ENCODE peak calls at places on chromosomes 12 and 14, in four cellular contexts. V is neural crest cell, H is AG10803, B is natural killer cell. M is an unnamed sample.

GRCh38 chr14:63853831-63854293 is 1.1 kb downstream of the SYNE2 start:
- DNase-seq in B (peak; percentile 52), H (peak; percentile 37), V (peak; percentile 30), M (peak; percentile 90)

GRCh38 chr12:124109760-124110159 is 136.7 kb downstream of the ZNF664 start:
- DNase-seq in B (no peak), V (no peak), H (peak; percentile 12), M (peak; percentile 43)

GRCh38 chr12:24423611-24424010 is 474.1 kb upstream of the SOX5 start:
- DNase-seq in B (no peak), V (no peak), H (no peak), M (no peak)

GRCh38 chr14:77988966-77989365 is 181.2 kb upstream of the NRXN3 start:
- DNase-seq in V (no peak), H (peak; percentile 47), B (no peak), M (peak; percentile 29)

GRCh38 chr12:2532647-2533435 is 261.9 kb upstream of the FKBP4 start:
- DNase-seq in B (no peak), H (no peak), V (no peak), M (no peak)

GRCh38 chr14:65414961-65415589 is 2.5 kb downstream of the FUT8 start:
- DNase-seq in B (no peak), H (peak; percentile 53), V (no peak), M (peak; percentile 57)

GRCh38 chr12:57729321-57729844 is 9.2 kb downstream of the AGAP2 start:
- DNase-seq in H (no peak), B (no peak), V (no peak), M (no peak)

GRCh38 chr14:75876526-75876925 is 105.3 kb downstream of the TGFB3 start:
- DNase-seq in H (no peak), B (no peak), V (no peak), M (peak; percentile 27)

GRCh38 chr14:55949708-55950107 is 168.5 kb upstream of the PELI2 start:
- DNase-seq in H (no peak), V (no peak), B (no peak), M (no peak)

GRCh38 chr12:131539381-131539780 is 171.5 kb upstream of the SFSWAP start:
- DNase-seq in H (no peak), V (no peak), B (no peak), M (no peak)

GRCh38 chr14:95609398-95609990 is 74.6 kb downstream of the GLRX5 start:
- DNase-seq in H (peak; percentile 16), B (no peak), V (peak; percentile 53), M (peak; percentile 70)

GRCh38 chr12:91926810-91927209 is 218.8 kb downstream of the BTG1 start:
- DNase-seq in V (no peak), B (no peak), H (peak; percentile 84), M (peak; percentile 57)

GRCh38 chr12:6927379-6927991 is at the start of gene ATN1:
- DNase-seq in V (peak; percentile 57), B (peak; percentile 47), H (peak; percentile 77), M (peak; percentile 66)

GRCh38 chr12:7781274-7781673 is 7.9 kb upstream of the NANOG start:
- DNase-seq in H (no peak), V (no peak), B (no peak), M (no peak)

GRCh38 chr12:12700249-12700648 is 4.3 kb upstream of the GPR19 start:
- DNase-seq in H (no peak), V (no peak), B (no peak), M (no peak)

GRCh38 chr12:12701457-12701856 is 5.5 kb upstream of the GPR19 start:
- DNase-seq in V (no peak), B (no peak), H (no peak), M (no peak)

GRCh38 chr12:12699345-12699744 is 3.4 kb upstream of the GPR19 start:
- DNase-seq in V (no peak), B (no peak), H (no peak), M (no peak)

GRCh38 chr12:12693111-12693671 is 2.8 kb downstream of the GPR19 start:
- DNase-seq in B (no peak), V (no peak), H (no peak), M (no peak)

DNA sequence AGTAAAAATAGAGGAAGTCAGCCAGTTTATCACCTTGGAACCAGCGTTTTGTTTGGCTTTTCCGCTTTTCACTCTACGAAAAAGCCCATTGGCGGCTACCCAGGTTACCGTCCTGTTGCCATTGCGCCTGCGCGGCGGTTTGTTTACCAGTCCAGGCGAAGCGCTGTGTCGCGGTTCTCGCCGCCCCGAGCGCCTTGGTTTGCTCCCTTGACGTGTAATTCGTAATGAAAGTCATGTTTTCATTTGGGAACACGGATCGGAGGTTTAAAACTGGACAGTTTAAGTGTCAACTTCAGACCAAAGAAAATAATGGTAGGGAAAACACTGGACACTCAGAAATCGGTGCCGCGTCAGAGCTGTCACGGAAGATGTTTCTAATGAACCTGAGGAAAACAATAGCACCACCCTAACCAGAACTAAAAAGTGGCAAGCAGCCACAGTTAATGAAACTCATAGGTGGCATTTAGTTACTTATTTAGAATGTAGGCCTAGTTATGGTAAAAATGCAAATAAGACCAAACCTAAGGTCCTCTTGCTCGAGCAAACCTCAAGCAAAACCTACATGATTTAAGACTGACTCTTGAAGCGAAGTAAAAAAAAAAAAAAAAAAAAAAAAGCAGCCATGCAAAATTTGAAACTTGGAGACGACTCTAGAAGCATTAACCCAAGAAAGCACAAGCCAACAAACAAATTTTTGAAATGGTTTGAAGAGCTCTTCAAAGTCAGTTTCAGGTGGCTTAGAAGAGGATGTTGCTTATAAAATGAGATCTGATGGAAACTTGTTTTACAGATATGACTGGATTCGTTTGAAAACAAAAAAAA is 790 bp upstream of the GPR19 start:
- DNase-seq in H (peak; percentile 84), B (peak; percentile 91), V (peak; percentile 78), M (peak; percentile 86)
- TF ChIP-seq CTCF in H (no peak), B (no peak), V (peak; percentile 1), M (no peak)

GRCh38 chr12:96493101-96493500 is 3.7 kb downstream of the CFAP54 start:
- DNase-seq in B (no peak), V (no peak), H (peak; percentile 25), M (no peak)
- TF ChIP-seq CTCF in B (no peak), V (no peak), H (no peak), M (no peak)

GRCh38 chr12:85642288-85642687 is 193.9 kb downstream of the RASSF9 start:
- DNase-seq in B (no peak), V (no peak), H (no peak), M (no peak)
- TF ChIP-seq CTCF in B (no peak), V (no peak), H (no peak), M (no peak)

GRCh38 chr14:31510855-31511254 is 23.0 kb upstream of the GPR33 start:
- DNase-seq in H (no peak), B (no peak), V (no peak), M (no peak)

GRCh38 chr14:31508140-31508539 is 20.3 kb upstream of the GPR33 start:
- DNase-seq in B (no peak), V (no peak), H (no peak), M (no peak)

GRCh38 chr14:31505411-31505810 is 17.6 kb upstream of the GPR33 start:
- DNase-seq in H (peak; percentile 81), B (no peak), V (no peak), M (no peak)

GRCh38 chr14:31510222-31510621 is 22.4 kb upstream of the GPR33 start:
- DNase-seq in B (no peak), H (peak; percentile 8), V (no peak), M (peak; percentile 43)
- TF ChIP-seq CTCF in B (peak; percentile 68), H (peak; percentile 58), V (peak; percentile 86), M (peak; percentile 44)

GRCh38 chr12:4579305-4580097 is 17.5 kb downstream of the DYRK4 start:
- DNase-seq in V (no peak), B (no peak), H (peak; percentile 18), M (no peak)
- TF ChIP-seq CTCF in V (peak; percentile 22), B (no peak), H (peak; percentile 21), M (no peak)

DNA sequence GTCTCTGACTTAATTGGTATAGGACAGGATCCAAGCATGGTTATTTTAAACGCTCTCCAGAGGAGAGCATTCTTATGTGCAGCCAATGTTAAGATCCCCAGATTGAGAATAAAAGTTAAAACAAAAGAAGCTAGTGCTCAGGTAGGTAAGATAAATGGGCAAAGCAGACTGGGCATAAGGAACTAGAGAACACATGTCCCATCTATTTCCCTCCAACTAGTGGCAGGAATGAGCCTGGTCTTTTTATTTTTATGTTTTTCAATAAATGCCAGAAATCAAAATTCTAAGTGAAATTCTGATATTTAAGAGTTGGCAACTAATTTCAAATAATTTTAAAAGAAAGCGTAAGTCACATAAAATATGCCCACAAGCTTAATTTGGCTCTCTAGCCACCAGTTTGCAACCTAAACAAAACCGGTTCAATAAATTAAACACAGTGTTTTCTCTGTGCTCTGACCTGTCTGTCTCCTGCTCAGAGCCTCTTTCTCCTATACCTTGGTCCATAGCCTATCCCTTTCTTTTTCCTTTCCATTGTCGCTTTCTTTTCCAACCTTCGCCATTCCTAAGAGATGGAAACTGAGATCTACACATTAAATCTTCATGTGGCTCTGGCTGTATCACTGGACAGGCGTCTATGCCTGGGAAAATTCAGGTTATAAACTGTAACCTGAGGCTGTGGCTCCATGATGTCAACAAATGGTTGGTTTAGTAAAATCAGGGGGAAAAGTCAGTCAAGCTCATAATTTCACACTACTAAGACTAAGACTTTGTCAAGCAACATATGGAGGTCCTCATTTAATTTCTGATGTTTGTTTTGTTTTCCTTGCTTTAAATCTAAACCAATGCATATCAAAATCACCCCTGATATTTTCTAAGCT is 5.5 kb downstream of the SLC38A1 start:
- DNase-seq in B (no peak), V (no peak), H (no peak), M (no peak)
- TF ChIP-seq CTCF in B (no peak), V (peak; percentile 68), H (peak; percentile 32), M (peak; percentile 15)

M was measured in MCF 10A.